ENCODE peak calls at places on chromosome 3, in ten cellular contexts. One of them, this sample, is unnamed.

GRCh38 chr3:187858086-187858485 is 112.8 kb upstream of the BCL6 start:
- DNase-seq in A549: no peak
- DNase-seq in suprapubic skin: no peak
- DNase-seq in adrenal gland: no peak
- DNase-seq in transverse colon: no peak
- DNase-seq in testis: peak; percentile 52
- DNase-seq in HCT116: no peak
- DNase-seq in heart left ventricle: no peak
- DNase-seq in spleen: no peak
- DNase-seq in gastrocnemius medialis: peak; percentile 69
- DNase-seq in this sample: no peak

GRCh38 chr3:72492240-72492639 is 356.0 kb downstream of the SHQ1 start:
- DNase-seq in A549: no peak
- DNase-seq in suprapubic skin: peak; percentile 91
- DNase-seq in adrenal gland: peak; percentile 92
- DNase-seq in transverse colon: peak; percentile 31
- DNase-seq in testis: peak; percentile 38
- DNase-seq in HCT116: no peak
- DNase-seq in heart left ventricle: peak; percentile 68
- DNase-seq in spleen: no peak
- DNase-seq in gastrocnemius medialis: peak; percentile 38
- DNase-seq in this sample: no peak

GRCh38 chr3:173943264-173943663 is 545.7 kb downstream of the NLGN1 start:
- DNase-seq in A549: no peak
- DNase-seq in suprapubic skin: no peak
- DNase-seq in adrenal gland: no peak
- DNase-seq in transverse colon: no peak
- DNase-seq in testis: no peak
- DNase-seq in HCT116: no peak
- DNase-seq in heart left ventricle: no peak
- DNase-seq in spleen: no peak
- DNase-seq in gastrocnemius medialis: no peak
- DNase-seq in this sample: no peak

GRCh38 chr3:193962986-193963683 is 172.8 kb upstream of the HES1 start:
- DNase-seq in A549: no peak
- DNase-seq in suprapubic skin: no peak
- DNase-seq in adrenal gland: no peak
- DNase-seq in transverse colon: no peak
- DNase-seq in testis: no peak
- DNase-seq in HCT116: no peak
- DNase-seq in heart left ventricle: no peak
- DNase-seq in spleen: no peak
- DNase-seq in gastrocnemius medialis: no peak
- DNase-seq in this sample: no peak

GRCh38 chr3:153379516-153379915 is 217.5 kb downstream of the RAP2B start:
- DNase-seq in A549: no peak
- DNase-seq in suprapubic skin: no peak
- DNase-seq in adrenal gland: no peak
- DNase-seq in transverse colon: no peak
- DNase-seq in testis: no peak
- DNase-seq in HCT116: no peak
- DNase-seq in heart left ventricle: no peak
- DNase-seq in spleen: no peak
- DNase-seq in gastrocnemius medialis: no peak
- DNase-seq in this sample: no peak

GRCh38 chr3:135862361-135862760 is 103.2 kb upstream of the PPP2R3A start:
- DNase-seq in A549: no peak
- DNase-seq in suprapubic skin: no peak
- DNase-seq in adrenal gland: no peak
- DNase-seq in transverse colon: no peak
- DNase-seq in testis: no peak
- DNase-seq in HCT116: no peak
- DNase-seq in heart left ventricle: no peak
- DNase-seq in spleen: no peak
- DNase-seq in gastrocnemius medialis: no peak
- DNase-seq in this sample: no peak

GRCh38 chr3:43747641-43748040 is 56.9 kb downstream of the ABHD5 start:
- DNase-seq in A549: no peak
- DNase-seq in suprapubic skin: no peak
- DNase-seq in adrenal gland: no peak
- DNase-seq in transverse colon: no peak
- DNase-seq in testis: no peak
- DNase-seq in HCT116: no peak
- DNase-seq in heart left ventricle: no peak
- DNase-seq in spleen: no peak
- DNase-seq in gastrocnemius medialis: no peak
- DNase-seq in this sample: no peak

GRCh38 chr3:194871143-194871863 is 185.6 kb downstream of the FAM43A start:
- DNase-seq in A549: peak; percentile 73
- DNase-seq in suprapubic skin: peak; percentile 72
- DNase-seq in adrenal gland: peak; percentile 50
- DNase-seq in transverse colon: peak; percentile 88
- DNase-seq in testis: peak; percentile 75
- DNase-seq in HCT116: peak; percentile 60
- DNase-seq in heart left ventricle: peak; percentile 77
- DNase-seq in spleen: peak; percentile 87
- DNase-seq in gastrocnemius medialis: peak; percentile 55
- DNase-seq in this sample: no peak

GRCh38 chr3:73029321-73029796 is 32.1 kb upstream of the EBLN2 start:
- DNase-seq in A549: peak; percentile 43
- DNase-seq in suprapubic skin: no peak
- DNase-seq in adrenal gland: no peak
- DNase-seq in transverse colon: no peak
- DNase-seq in testis: no peak
- DNase-seq in HCT116: no peak
- DNase-seq in heart left ventricle: no peak
- DNase-seq in spleen: no peak
- DNase-seq in gastrocnemius medialis: no peak
- DNase-seq in this sample: no peak

GRCh38 chr3:34676431-34676830 is 878.0 kb downstream of the PDCD6IP start:
- DNase-seq in A549: no peak
- DNase-seq in suprapubic skin: no peak
- DNase-seq in adrenal gland: no peak
- DNase-seq in transverse colon: no peak
- DNase-seq in testis: no peak
- DNase-seq in HCT116: no peak
- DNase-seq in heart left ventricle: no peak
- DNase-seq in spleen: no peak
- DNase-seq in gastrocnemius medialis: no peak
- DNase-seq in this sample: no peak

GRCh38 chr3:20637729-20638128 is 451.7 kb upstream of the SGO1 start:
- DNase-seq in A549: no peak
- DNase-seq in suprapubic skin: no peak
- DNase-seq in adrenal gland: no peak
- DNase-seq in transverse colon: no peak
- DNase-seq in testis: no peak
- DNase-seq in HCT116: no peak
- DNase-seq in heart left ventricle: no peak
- DNase-seq in spleen: no peak
- DNase-seq in gastrocnemius medialis: no peak
- DNase-seq in this sample: no peak

GRCh38 chr3:141457624-141458236 is 29.1 kb upstream of the RASA2 start:
- DNase-seq in A549: no peak
- DNase-seq in suprapubic skin: no peak
- DNase-seq in adrenal gland: no peak
- DNase-seq in transverse colon: no peak
- DNase-seq in testis: no peak
- DNase-seq in HCT116: no peak
- DNase-seq in heart left ventricle: no peak
- DNase-seq in spleen: no peak
- DNase-seq in gastrocnemius medialis: no peak
- DNase-seq in this sample: no peak
- TF ChIP-seq POLR2A in A549: no peak
- TF ChIP-seq POLR2A in suprapubic skin: no peak
- TF ChIP-seq POLR2A in adrenal gland: no peak
- TF ChIP-seq POLR2A in transverse colon: no peak
- TF ChIP-seq POLR2A in testis: no peak
- TF ChIP-seq POLR2A in HCT116: no peak
- TF ChIP-seq POLR2A in heart left ventricle: no peak
- TF ChIP-seq POLR2A in spleen: no peak
- TF ChIP-seq POLR2A in gastrocnemius medialis: no peak
- TF ChIP-seq POLR2A in this sample: no peak

GRCh38 chr3:137714551-137714950 is 49.6 kb upstream of the SOX14 start:
- DNase-seq in A549: no peak
- DNase-seq in suprapubic skin: no peak
- DNase-seq in adrenal gland: no peak
- DNase-seq in transverse colon: no peak
- DNase-seq in testis: no peak
- DNase-seq in HCT116: no peak
- DNase-seq in heart left ventricle: no peak
- DNase-seq in spleen: no peak
- DNase-seq in gastrocnemius medialis: no peak
- DNase-seq in this sample: no peak

DNA sequence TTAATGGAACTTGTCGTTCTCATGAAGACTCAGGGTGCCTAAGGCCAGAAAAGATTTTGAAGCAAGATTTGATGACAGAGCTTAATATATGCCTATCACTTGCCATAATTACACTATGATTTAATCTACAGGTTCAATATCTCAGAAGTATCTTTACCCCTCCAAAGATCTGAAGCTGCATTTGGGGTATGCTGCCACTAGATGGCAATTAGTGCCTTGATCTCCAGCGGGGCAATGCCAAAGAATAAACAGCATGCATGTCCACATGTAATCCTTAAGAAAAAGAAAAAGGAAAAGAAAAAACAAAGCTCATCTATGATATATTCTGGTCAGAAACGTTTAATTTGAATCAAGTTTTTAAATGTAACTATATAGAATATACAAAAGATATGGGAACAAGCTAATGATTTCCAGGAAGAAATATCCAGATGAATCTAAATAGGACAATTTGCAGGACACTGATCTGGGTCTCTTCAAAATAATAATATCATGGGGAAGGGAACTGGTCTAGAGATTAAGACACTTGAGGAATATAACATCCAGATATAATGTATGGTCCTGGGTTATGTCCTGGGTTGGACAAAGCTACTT is 55.0 kb upstream of the SOX14 start:
- DNase-seq in A549: peak; percentile 2
- DNase-seq in suprapubic skin: no peak
- DNase-seq in adrenal gland: no peak
- DNase-seq in transverse colon: no peak
- DNase-seq in testis: peak; percentile 30
- DNase-seq in HCT116: peak; percentile 10
- DNase-seq in heart left ventricle: no peak
- DNase-seq in spleen: no peak
- DNase-seq in gastrocnemius medialis: no peak
- DNase-seq in this sample: no peak
- TF ChIP-seq CTCF in A549: peak; percentile 30
- TF ChIP-seq CTCF in suprapubic skin: peak; percentile 14
- TF ChIP-seq CTCF in adrenal gland: peak; percentile 28
- TF ChIP-seq CTCF in transverse colon: no peak
- TF ChIP-seq CTCF in testis: no peak
- TF ChIP-seq CTCF in HCT116: peak; percentile 70
- TF ChIP-seq CTCF in heart left ventricle: peak; percentile 13
- TF ChIP-seq CTCF in spleen: no peak
- TF ChIP-seq CTCF in gastrocnemius medialis: no peak
- TF ChIP-seq CTCF in this sample: no peak

GRCh38 chr3:111858641-111859040 is 424 bp upstream of the PHLDB2 start:
- DNase-seq in A549: no peak
- DNase-seq in suprapubic skin: no peak
- DNase-seq in adrenal gland: no peak
- DNase-seq in transverse colon: no peak
- DNase-seq in testis: no peak
- DNase-seq in HCT116: no peak
- DNase-seq in heart left ventricle: no peak
- DNase-seq in spleen: no peak
- DNase-seq in gastrocnemius medialis: no peak
- DNase-seq in this sample: no peak

GRCh38 chr3:111861396-111861795 is 2.3 kb downstream of the PHLDB2 start:
- DNase-seq in A549: no peak
- DNase-seq in suprapubic skin: no peak
- DNase-seq in adrenal gland: no peak
- DNase-seq in transverse colon: no peak
- DNase-seq in testis: no peak
- DNase-seq in HCT116: no peak
- DNase-seq in heart left ventricle: no peak
- DNase-seq in spleen: no peak
- DNase-seq in gastrocnemius medialis: peak; percentile 4
- DNase-seq in this sample: no peak

GRCh38 chr3:111859061-111859973 is at the start of gene PHLDB2:
- DNase-seq in A549: peak; percentile 87
- DNase-seq in suprapubic skin: peak; percentile 91
- DNase-seq in adrenal gland: peak; percentile 57
- DNase-seq in transverse colon: peak; percentile 56
- DNase-seq in testis: peak; percentile 78
- DNase-seq in HCT116: no peak
- DNase-seq in heart left ventricle: peak; percentile 91
- DNase-seq in spleen: peak; percentile 91
- DNase-seq in gastrocnemius medialis: peak; percentile 24
- DNase-seq in this sample: no peak

GRCh38 chr3:111862415-111862814 is 3.4 kb downstream of the PHLDB2 start:
- DNase-seq in A549: no peak
- DNase-seq in suprapubic skin: no peak
- DNase-seq in adrenal gland: no peak
- DNase-seq in transverse colon: no peak
- DNase-seq in testis: no peak
- DNase-seq in HCT116: no peak
- DNase-seq in heart left ventricle: no peak
- DNase-seq in spleen: no peak
- DNase-seq in gastrocnemius medialis: no peak
- DNase-seq in this sample: no peak

GRCh38 chr3:111859974-111860859 is 1.2 kb downstream of the PHLDB2 start:
- DNase-seq in A549: peak; percentile 90
- DNase-seq in suprapubic skin: peak; percentile 88
- DNase-seq in adrenal gland: peak; percentile 73
- DNase-seq in transverse colon: peak; percentile 71
- DNase-seq in testis: peak; percentile 83
- DNase-seq in HCT116: peak; percentile 82
- DNase-seq in heart left ventricle: peak; percentile 82
- DNase-seq in spleen: peak; percentile 87
- DNase-seq in gastrocnemius medialis: peak; percentile 55
- DNase-seq in this sample: peak; percentile 94
- TF ChIP-seq POLR2A in A549: no peak
- TF ChIP-seq POLR2A in suprapubic skin: no peak
- TF ChIP-seq POLR2A in adrenal gland: peak; percentile 77
- TF ChIP-seq POLR2A in transverse colon: peak; percentile 40
- TF ChIP-seq POLR2A in testis: no peak
- TF ChIP-seq POLR2A in HCT116: peak; percentile 2
- TF ChIP-seq POLR2A in heart left ventricle: no peak
- TF ChIP-seq POLR2A in spleen: no peak
- TF ChIP-seq POLR2A in gastrocnemius medialis: peak; percentile 37
- TF ChIP-seq POLR2A in this sample: peak; percentile 38

DNA sequence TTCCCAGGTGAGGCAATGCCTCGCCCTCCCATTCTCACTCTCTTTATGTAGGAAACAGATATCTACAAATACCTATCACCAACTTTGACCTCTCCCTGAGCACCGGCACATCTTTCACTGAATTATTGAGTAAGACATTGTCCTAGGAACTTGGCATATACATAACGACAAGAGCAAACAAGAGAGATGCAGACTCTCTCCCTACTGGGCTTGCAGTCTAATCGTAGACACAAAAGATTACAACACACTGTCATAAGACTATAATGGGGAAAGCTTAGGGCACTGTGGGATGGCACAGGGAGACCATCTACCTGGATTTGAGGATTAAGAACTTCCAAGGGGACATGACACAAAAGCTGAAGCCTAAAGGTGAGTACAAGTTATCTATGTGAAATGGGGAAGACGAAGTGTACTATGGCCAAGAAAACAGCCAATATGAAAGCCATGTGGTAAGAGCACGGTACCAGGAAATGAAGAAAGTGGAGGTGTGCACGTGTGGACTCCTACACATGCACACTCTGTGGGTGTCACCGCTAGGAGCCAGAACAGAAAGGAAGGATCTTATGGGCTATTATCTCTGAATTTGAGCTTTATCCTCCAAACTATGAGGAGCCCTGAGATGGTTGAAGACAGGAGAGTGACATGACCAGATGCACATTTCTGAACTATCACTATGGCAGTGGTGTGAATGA is 218.8 kb upstream of the STRIT1 start:
- DNase-seq in A549: no peak
- DNase-seq in suprapubic skin: no peak
- DNase-seq in adrenal gland: no peak
- DNase-seq in transverse colon: no peak
- DNase-seq in testis: no peak
- DNase-seq in HCT116: no peak
- DNase-seq in heart left ventricle: no peak
- DNase-seq in spleen: no peak
- DNase-seq in gastrocnemius medialis: no peak
- DNase-seq in this sample: no peak
- TF ChIP-seq CTCF in A549: no peak
- TF ChIP-seq CTCF in suprapubic skin: no peak
- TF ChIP-seq CTCF in adrenal gland: no peak
- TF ChIP-seq CTCF in transverse colon: no peak
- TF ChIP-seq CTCF in testis: no peak
- TF ChIP-seq CTCF in HCT116: no peak
- TF ChIP-seq CTCF in heart left ventricle: no peak
- TF ChIP-seq CTCF in spleen: no peak
- TF ChIP-seq CTCF in gastrocnemius medialis: no peak
- TF ChIP-seq CTCF in this sample: no peak